ENCODE peak calls at places on chromosomes 1 and 21, in eight cellular contexts. F, A, Y, P, T, Z, N and G are unnamed samples.

GRCh38 chr1:154906621-154907081 is 29.9 kb downstream of the PMVK start:
- DNase-seq in F (no peak), A (no peak), Z (peak; percentile 29), Y (no peak), P (peak; percentile 44), N (no peak), T (no peak), G (no peak)

GRCh38 chr1:155455588-155456195 is 106.9 kb downstream of the ASH1L start:
- DNase-seq in T (no peak), F (peak; percentile 46), A (no peak), Z (no peak), Y (no peak), N (no peak), P (no peak), G (no peak)

GRCh38 chr1:222643603-222643936 is 25.7 kb downstream of the MIA3 start:
- DNase-seq in N (peak; percentile 7), Y (no peak), P (peak; percentile 79), A (no peak), F (no peak), T (no peak), Z (no peak), G (no peak)

GRCh38 chr1:28441674-28442073 is 64.2 kb upstream of the RCC1 start:
- DNase-seq in Y (no peak), P (no peak), N (no peak), F (no peak), T (no peak), A (no peak), Z (no peak), G (no peak)

GRCh38 chr1:225355863-225356262 is 72.0 kb downstream of the LBR start:
- DNase-seq in Z (no peak), P (no peak), T (no peak), Y (no peak), F (no peak), N (no peak), A (no peak), G (no peak)

GRCh38 chr1:38026592-38027200 is 14.2 kb downstream of the UTP11 start:
- DNase-seq in F (peak; percentile 57), A (peak; percentile 71), N (no peak), T (peak; percentile 38), Y (no peak), P (peak; percentile 50), Z (peak; percentile 55), G (no peak)

GRCh38 chr1:46394108-46394871 is at the start of gene FAAH:
- DNase-seq in P (no peak), A (peak; percentile 81), T (peak; percentile 71), F (no peak), N (peak; percentile 31), Y (no peak), Z (peak; percentile 80), G (peak; percentile 85)

GRCh38 chr1:36620142-36620541 is 137.4 kb upstream of the CSF3R start:
- DNase-seq in Y (no peak), Z (no peak), P (no peak), F (no peak), A (no peak), T (no peak), N (no peak), G (no peak)

GRCh38 chr1:212458817-212459216 is 26.1 kb downstream of the NENF start:
- DNase-seq in Z (no peak), P (no peak), T (no peak), N (no peak), A (no peak), Y (peak; percentile 71), F (no peak), G (peak; percentile 51)

DNA sequence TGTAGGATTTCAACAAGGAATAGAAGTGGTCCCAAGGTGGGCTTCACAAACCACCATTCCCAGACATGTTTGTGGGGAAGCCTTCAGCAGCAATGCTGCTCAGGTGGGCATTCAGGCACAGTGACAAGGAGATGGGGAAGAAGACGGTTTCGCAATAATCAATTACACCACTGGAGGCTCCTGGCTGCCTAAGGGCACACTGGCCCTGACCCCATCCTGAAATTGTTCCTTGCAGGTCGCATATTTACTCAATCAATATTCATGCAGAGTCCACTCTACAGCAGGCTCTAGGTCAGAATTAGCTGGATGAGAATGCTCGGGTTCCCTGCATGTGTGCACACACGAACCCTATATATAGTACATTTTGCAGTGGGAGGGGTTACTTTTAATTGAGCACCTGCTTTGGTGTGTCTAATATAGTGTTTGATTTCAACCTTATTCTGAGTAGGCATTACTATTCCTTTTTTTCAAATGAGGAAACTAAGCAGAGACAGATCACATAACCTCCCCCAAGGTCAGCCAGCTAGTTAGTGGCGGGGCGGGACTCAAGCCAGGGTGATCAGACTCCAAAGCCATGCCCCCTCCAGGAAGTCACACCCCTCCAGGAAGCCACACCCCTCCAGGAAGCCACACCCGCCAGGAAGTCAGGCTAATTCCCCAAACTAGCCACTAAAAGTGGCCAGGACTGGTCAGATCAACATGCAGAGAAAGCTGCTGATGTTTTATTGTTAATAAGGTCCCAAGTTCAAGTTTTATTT is 106.5 kb downstream of the HLCS start:
- DNase-seq in N (peak; percentile 57), A (peak; percentile 27), T (peak; percentile 45), Z (peak; percentile 72), P (peak; percentile 86), F (peak; percentile 29), Y (peak; percentile 95), G (peak; percentile 89)
- TF ChIP-seq POLR2A in N (no peak), A (no peak), T (no peak), Z (no peak), P (peak; percentile 21), F (no peak), Y (peak; percentile 71), G (no peak)

GRCh38 chr1:10671551-10672375 is 124.7 kb downstream of the CASZ1 start:
- DNase-seq in A (peak; percentile 75), F (no peak), N (no peak), Y (no peak), T (no peak), Z (no peak), P (no peak), G (no peak)
- H3K4me1 ChIP-seq in A (peaks cover 67% of the 10 kb centered on the region), F (no peaks in the 10 kb centered on the region), N (peaks cover 3% of the 10 kb centered on the region), Y (no peaks in the 10 kb centered on the region), T (peaks cover 7% of the 10 kb centered on the region), Z (peaks cover 100% of the 10 kb centered on the region), P (no peaks in the 10 kb centered on the region), G (no peaks in the 10 kb centered on the region)

GRCh38 chr1:9061252-9061948 is 8.0 kb downstream of the SLC2A5 start:
- DNase-seq in P (no peak), Z (no peak), F (no peak), N (no peak), Y (no peak), T (no peak), A (no peak), G (peak; percentile 50)

GRCh38 chr1:9059944-9060744 is 9.3 kb downstream of the SLC2A5 start:
- DNase-seq in Z (no peak), T (no peak), Y (no peak), N (no peak), A (no peak), P (no peak), F (no peak), G (no peak)

GRCh38 chr1:9065213-9065751 is 4.2 kb downstream of the SLC2A5 start:
- DNase-seq in T (peak; percentile 59), Y (no peak), Z (no peak), F (no peak), N (no peak), P (no peak), A (no peak), G (no peak)

GRCh38 chr1:9061949-9062555 is 7.4 kb downstream of the SLC2A5 start:
- DNase-seq in F (no peak), P (no peak), A (no peak), N (no peak), Z (no peak), Y (no peak), T (no peak), G (no peak)

GRCh38 chr1:9062846-9063245 is 6.6 kb downstream of the SLC2A5 start:
- DNase-seq in T (no peak), N (no peak), Z (no peak), A (no peak), Y (no peak), F (no peak), P (no peak), G (no peak)
- TF ChIP-seq POLR2A in T (no peak), N (no peak), Z (no peak), A (no peak), Y (no peak), F (no peak), P (no peak), G (no peak)

GRCh38 chr1:30275926-30276736 is 447.3 kb downstream of the MATN1 start:
- DNase-seq in Z (no peak), T (no peak), P (no peak), Y (no peak), F (no peak), A (no peak), N (no peak), G (peak; percentile 20)
- H3K4me1 ChIP-seq in Z (no peaks in the 10 kb centered on the region), T (no peaks in the 10 kb centered on the region), P (no peaks in the 10 kb centered on the region), Y (no peaks in the 10 kb centered on the region), F (no peaks in the 10 kb centered on the region), A (no peaks in the 10 kb centered on the region), N (no peaks in the 10 kb centered on the region), G (no peaks in the 10 kb centered on the region)

GRCh38 chr1:246591504-246591903 is 25.2 kb downstream of the CNST start:
- DNase-seq in T (no peak), P (no peak), A (no peak), Y (no peak), F (no peak), Z (no peak), N (no peak), G (no peak)
- TF ChIP-seq POLR2A in T (no peak), P (no peak), A (no peak), Y (no peak), F (no peak), Z (no peak), N (no peak), G (no peak)

DNA sequence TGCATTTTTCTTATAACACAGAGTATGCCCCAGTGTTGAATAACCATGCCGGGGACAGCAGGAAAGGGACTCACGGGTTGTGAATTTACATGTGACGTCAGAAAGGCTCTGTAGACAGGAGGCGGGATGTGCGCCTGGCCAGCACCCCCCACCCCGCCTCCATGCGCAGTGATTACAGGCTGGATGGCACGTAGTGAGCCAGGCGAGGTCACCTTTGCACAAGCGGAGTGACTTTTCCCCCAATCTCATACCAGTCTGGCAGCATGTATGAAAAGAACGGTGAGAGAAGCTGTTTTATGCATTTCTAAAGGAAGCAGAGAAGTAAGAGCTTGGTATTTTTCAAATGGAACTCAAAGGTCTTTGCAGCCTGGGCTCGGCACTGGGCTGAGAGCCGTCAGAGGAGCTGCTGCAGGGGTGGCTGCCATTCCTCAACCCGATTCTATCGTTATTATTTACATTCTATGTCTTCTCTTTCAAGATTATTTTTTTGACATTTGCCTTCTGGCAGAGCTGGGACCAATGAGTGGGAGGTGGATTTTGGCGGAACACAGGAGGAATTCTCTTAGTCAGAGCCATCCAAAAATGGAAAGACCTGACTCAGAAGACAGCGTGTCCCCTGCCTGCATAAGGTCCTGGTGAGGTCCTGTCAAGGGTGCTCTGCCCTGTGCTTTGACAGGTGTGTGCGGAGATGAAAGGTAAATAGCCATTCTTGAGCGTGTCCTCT is 115.6 kb upstream of the SLC45A1 start:
- DNase-seq in A (peak; percentile 57), T (peak; percentile 76), Y (peak; percentile 47), N (no peak), P (peak; percentile 90), F (peak; percentile 97), Z (peak; percentile 70), G (peak; percentile 41)
- H3K4me1 ChIP-seq in A (peaks cover 7% of the 10 kb centered on the region), T (peaks cover 27% of the 10 kb centered on the region), Y (peaks cover 27% of the 10 kb centered on the region), N (peaks cover 43% of the 10 kb centered on the region), P (peaks cover 63% of the 10 kb centered on the region), F (peaks cover 38% of the 10 kb centered on the region), Z (peaks cover 50% of the 10 kb centered on the region), G (no peaks in the 10 kb centered on the region)